ENCODE peak calls at places on chromosomes 13 and 19, in five cellular contexts. F is C1 segment of cervical spinal cord, Q is head of caudate nucleus, A is MV-4-11, L is NAMALWA. D is an unnamed sample.

GRCh38 chr19:4695224-4695731 is 25.1 kb upstream of the MYDGF start:
- DNase-seq in F (peak), L (no peak), A (no peak), Q (peak), D (no peak)

GRCh38 chr19:34276614-34277013 is 22.3 kb downstream of the GARRE1 start:
- DNase-seq in A (no peak), Q (peak), F (no peak), L (peak), D (no peak)

GRCh38 chr13:31951215-31951678 is 80.3 kb upstream of the FRY start:
- DNase-seq in L (peak), A (peak), F (no peak), Q (no peak), D (peak)

GRCh38 chr19:17929056-17929455 is 3.8 kb upstream of the CCDC124 start:
- DNase-seq in F (no peak), L (no peak), A (no peak), Q (no peak), D (no peak)

GRCh38 chr19:48780684-48781391 is 25.5 kb downstream of the FGF21 start:
- DNase-seq in F (no peak), A (peak), L (no peak), Q (no peak), D (peak)

GRCh38 chr13:30196025-30196424 is 111.3 kb downstream of the KATNAL1 start:
- DNase-seq in F (no peak), Q (no peak), A (no peak), L (no peak), D (peak)

GRCh38 chr13:49357694-49358093 is 86.2 kb downstream of the CAB39L start:
- DNase-seq in F (no peak), Q (no peak), L (no peak), A (no peak), D (peak)

GRCh38 chr19:17376935-17377600 is at the start of gene PLVAP:
- DNase-seq in L (no peak), A (no peak), F (no peak), Q (no peak), D (no peak)

GRCh38 chr13:94764576-94765321 is 52.4 kb upstream of the SOX21 start:
- DNase-seq in F (no peak), L (no peak), Q (no peak), A (no peak), D (no peak)

GRCh38 chr13:44174769-44175425 is 198.7 kb upstream of the SERP2 start:
- DNase-seq in L (no peak), Q (no peak), A (peak), F (no peak), D (peak)

GRCh38 chr13:37106642-37107041 is 1.2 kb upstream of the CSNK1A1L start:
- DNase-seq in A (no peak), Q (no peak), L (no peak), F (no peak), D (peak)

GRCh38 chr13:30718661-30719520 is 16.5 kb upstream of the ALOX5AP start:
- DNase-seq in F (no peak), Q (no peak), A (peak), L (peak), D (peak)

GRCh38 chr13:44969858-44970484 is 19.3 kb downstream of the NUFIP1 start:
- DNase-seq in L (peak), Q (no peak), A (peak), F (no peak), D (peak)

GRCh38 chr13:110449225-110450015 is 112.1 kb downstream of the RAB20 start:
- DNase-seq in L (no peak), F (no peak), Q (no peak), A (no peak), D (no peak)

GRCh38 chr13:89465366-89465765 is 1794.2 kb downstream of the SLITRK5 start:
- DNase-seq in Q (no peak), L (no peak), F (no peak), A (no peak), D (no peak)

GRCh38 chr13:101845501-101846012 is 393.1 kb downstream of the ITGBL1 start:
- DNase-seq in Q (no peak), L (no peak), A (no peak), F (no peak), D (peak)

GRCh38 chr19:47021536-47022139 is 2.0 kb downstream of the NPAS1 start:
- DNase-seq in A (no peak), Q (no peak), F (no peak), L (no peak), D (no peak)

GRCh38 chr13:62207388-62207787 is 791.7 kb upstream of the PCDH20 start:
- DNase-seq in A (peak), L (peak), Q (no peak), F (no peak), D (no peak)

GRCh38 chr19:5369962-5370367 is 29.4 kb upstream of the PTPRS start:
- DNase-seq in L (peak), F (no peak), A (no peak), Q (peak), D (peak)

GRCh38 chr19:3950871-3951861 is 18.3 kb downstream of the NMRK2 start:
- DNase-seq in L (no peak), F (no peak), Q (no peak), A (no peak), D (no peak)

GRCh38 chr13:40694426-40694825 is 28.0 kb upstream of the FOXO1 start:
- DNase-seq in L (peak), F (no peak), Q (no peak), A (no peak), D (no peak)